ENCODE peak calls at places on chromosomes 5 and 9, in six cellular contexts. One of them, this sample, is unnamed.

GRCh38 chr9:98332405-98332831 is 77.0 kb upstream of the TBC1D2 start:
- DNase-seq in neural progenitor cell: no peak
- DNase-seq in breast epithelium: no peak
- DNase-seq in AG10803: no peak
- DNase-seq in HFF-Myc: no peak
- DNase-seq in HCT116: no peak
- DNase-seq in this sample: no peak

GRCh38 chr5:134637106-134637721 is 4.6 kb upstream of the SAR1B start:
- DNase-seq in AG10803: no peak
- DNase-seq in neural progenitor cell: no peak
- DNase-seq in breast epithelium: peak; percentile 66
- DNase-seq in HFF-Myc: no peak
- DNase-seq in HCT116: no peak
- DNase-seq in this sample: peak; percentile 94

GRCh38 chr9:89350988-89351557 is 32.8 kb downstream of the SECISBP2 start:
- DNase-seq in HCT116: no peak
- DNase-seq in breast epithelium: no peak
- DNase-seq in HFF-Myc: no peak
- DNase-seq in neural progenitor cell: no peak
- DNase-seq in AG10803: no peak
- DNase-seq in this sample: no peak

GRCh38 chr5:32810812-32811211 is 99.7 kb downstream of the NPR3 start:
- DNase-seq in AG10803: peak; percentile 99
- DNase-seq in HCT116: no peak
- DNase-seq in breast epithelium: no peak
- DNase-seq in neural progenitor cell: no peak
- DNase-seq in HFF-Myc: no peak
- DNase-seq in this sample: no peak

GRCh38 chr5:22649076-22649475 is 204.1 kb downstream of the CDH12 start:
- DNase-seq in HCT116: no peak
- DNase-seq in AG10803: no peak
- DNase-seq in HFF-Myc: no peak
- DNase-seq in neural progenitor cell: no peak
- DNase-seq in breast epithelium: no peak
- DNase-seq in this sample: peak; percentile 79

GRCh38 chr9:36029765-36030528 is 6.8 kb upstream of the RECK start:
- DNase-seq in AG10803: peak; percentile 98
- DNase-seq in HCT116: no peak
- DNase-seq in neural progenitor cell: no peak
- DNase-seq in breast epithelium: no peak
- DNase-seq in HFF-Myc: peak; percentile 85
- DNase-seq in this sample: peak; percentile 96

GRCh38 chr5:145953202-145953601 is 16.8 kb downstream of the SH3RF2 start:
- DNase-seq in AG10803: no peak
- DNase-seq in neural progenitor cell: no peak
- DNase-seq in HFF-Myc: no peak
- DNase-seq in HCT116: no peak
- DNase-seq in breast epithelium: no peak
- DNase-seq in this sample: no peak

GRCh38 chr9:2267171-2267740 is 252.1 kb downstream of the SMARCA2 start:
- DNase-seq in HCT116: no peak
- DNase-seq in AG10803: peak; percentile 53
- DNase-seq in breast epithelium: no peak
- DNase-seq in neural progenitor cell: no peak
- DNase-seq in HFF-Myc: no peak
- DNase-seq in this sample: no peak

GRCh38 chr9:105880517-105880916 is 186.2 kb downstream of the TMEM38B start:
- DNase-seq in neural progenitor cell: no peak
- DNase-seq in AG10803: no peak
- DNase-seq in HFF-Myc: no peak
- DNase-seq in breast epithelium: no peak
- DNase-seq in HCT116: no peak
- DNase-seq in this sample: no peak

GRCh38 chr5:140322751-140323731 is 20.1 kb upstream of the PFDN1 start:
- DNase-seq in HFF-Myc: peak; percentile 39
- DNase-seq in neural progenitor cell: peak; percentile 33
- DNase-seq in breast epithelium: peak; percentile 60
- DNase-seq in AG10803: peak; percentile 95
- DNase-seq in HCT116: no peak
- DNase-seq in this sample: peak; percentile 82

GRCh38 chr9:94870793-94871558 is 144.5 kb downstream of the AOPEP start:
- DNase-seq in neural progenitor cell: no peak
- DNase-seq in AG10803: peak; percentile 76
- DNase-seq in HFF-Myc: no peak
- DNase-seq in breast epithelium: no peak
- DNase-seq in HCT116: no peak
- DNase-seq in this sample: peak; percentile 77

GRCh38 chr9:2967779-2968178 is 123.9 kb upstream of the PUM3 start:
- DNase-seq in neural progenitor cell: no peak
- DNase-seq in AG10803: peak; percentile 49
- DNase-seq in breast epithelium: no peak
- DNase-seq in HCT116: no peak
- DNase-seq in HFF-Myc: no peak
- DNase-seq in this sample: peak; percentile 28

GRCh38 chr9:6055213-6055612 is 39.8 kb upstream of the RANBP6 start:
- DNase-seq in HCT116: peak; percentile 89
- DNase-seq in HFF-Myc: peak; percentile 65
- DNase-seq in breast epithelium: no peak
- DNase-seq in AG10803: peak; percentile 95
- DNase-seq in neural progenitor cell: peak; percentile 80
- DNase-seq in this sample: peak; percentile 98

GRCh38 chr9:72292874-72293607 is 72.0 kb downstream of the ZFAND5 start:
- DNase-seq in neural progenitor cell: no peak
- DNase-seq in breast epithelium: no peak
- DNase-seq in AG10803: peak; percentile 73
- DNase-seq in HFF-Myc: no peak
- DNase-seq in HCT116: no peak
- DNase-seq in this sample: peak; percentile 81

GRCh38 chr5:43514471-43514815 is 505 bp downstream of the C5orf34 start:
- DNase-seq in HCT116: no peak
- DNase-seq in HFF-Myc: peak; percentile 10
- DNase-seq in breast epithelium: no peak
- DNase-seq in neural progenitor cell: no peak
- DNase-seq in AG10803: peak; percentile 75
- DNase-seq in this sample: peak; percentile 86

GRCh38 chr5:68406767-68407232 is 191.2 kb downstream of the PIK3R1 start:
- DNase-seq in HFF-Myc: no peak
- DNase-seq in neural progenitor cell: no peak
- DNase-seq in AG10803: no peak
- DNase-seq in breast epithelium: no peak
- DNase-seq in HCT116: no peak
- DNase-seq in this sample: no peak

GRCh38 chr9:88528356-88528755 is 6.6 kb upstream of the NXNL2 start:
- DNase-seq in neural progenitor cell: no peak
- DNase-seq in HFF-Myc: no peak
- DNase-seq in AG10803: peak; percentile 67
- DNase-seq in breast epithelium: no peak
- DNase-seq in HCT116: no peak
- DNase-seq in this sample: no peak

GRCh38 chr5:174371600-174372094 is 326.1 kb downstream of the NSG2 start:
- DNase-seq in neural progenitor cell: no peak
- DNase-seq in breast epithelium: no peak
- DNase-seq in AG10803: peak; percentile 37
- DNase-seq in HFF-Myc: peak; percentile 70
- DNase-seq in HCT116: peak; percentile 88
- DNase-seq in this sample: no peak

GRCh38 chr9:116464987-116465571 is 222.0 kb upstream of the TRIM32 start:
- DNase-seq in breast epithelium: no peak
- DNase-seq in neural progenitor cell: peak; percentile 67
- DNase-seq in HFF-Myc: no peak
- DNase-seq in HCT116: no peak
- DNase-seq in AG10803: no peak
- DNase-seq in this sample: no peak

GRCh38 chr9:116468369-116468768 is 218.7 kb upstream of the TRIM32 start:
- DNase-seq in breast epithelium: no peak
- DNase-seq in neural progenitor cell: no peak
- DNase-seq in HCT116: no peak
- DNase-seq in AG10803: no peak
- DNase-seq in HFF-Myc: no peak
- DNase-seq in this sample: no peak

GRCh38 chr9:116465591-116466288 is 221.4 kb upstream of the TRIM32 start:
- DNase-seq in HCT116: no peak
- DNase-seq in HFF-Myc: no peak
- DNase-seq in AG10803: no peak
- DNase-seq in neural progenitor cell: no peak
- DNase-seq in breast epithelium: no peak
- DNase-seq in this sample: no peak

GRCh38 chr9:116467740-116468351 is 219.3 kb upstream of the TRIM32 start:
- DNase-seq in breast epithelium: no peak
- DNase-seq in AG10803: no peak
- DNase-seq in neural progenitor cell: no peak
- DNase-seq in HFF-Myc: no peak
- DNase-seq in HCT116: no peak
- DNase-seq in this sample: no peak

GRCh38 chr9:116466289-116467012 is 220.7 kb upstream of the TRIM32 start:
- DNase-seq in HFF-Myc: no peak
- DNase-seq in breast epithelium: no peak
- DNase-seq in AG10803: no peak
- DNase-seq in neural progenitor cell: no peak
- DNase-seq in HCT116: no peak
- DNase-seq in this sample: no peak
- H3K4me3 ChIP-seq in HFF-Myc: no peak overlapping the region
- H3K4me3 ChIP-seq in breast epithelium: no peak overlapping the region
- H3K4me3 ChIP-seq in AG10803: no peak overlapping the region
- H3K4me3 ChIP-seq in neural progenitor cell: no peak overlapping the region
- H3K4me3 ChIP-seq in HCT116: no peak overlapping the region
- H3K4me3 ChIP-seq in this sample: no peak overlapping the region

GRCh38 chr9:27202056-27202455 is 93.0 kb downstream of the TEK start:
- DNase-seq in breast epithelium: no peak
- DNase-seq in HFF-Myc: no peak
- DNase-seq in neural progenitor cell: no peak
- DNase-seq in HCT116: no peak
- DNase-seq in AG10803: no peak
- DNase-seq in this sample: no peak

GRCh38 chr9:27194401-27195091 is 85.5 kb downstream of the TEK start:
- DNase-seq in HCT116: peak; percentile 72
- DNase-seq in breast epithelium: no peak
- DNase-seq in HFF-Myc: peak; percentile 10
- DNase-seq in AG10803: peak; percentile 76
- DNase-seq in neural progenitor cell: no peak
- DNase-seq in this sample: peak; percentile 71

GRCh38 chr9:27195191-27195590 is 86.2 kb downstream of the TEK start:
- DNase-seq in AG10803: no peak
- DNase-seq in HFF-Myc: no peak
- DNase-seq in neural progenitor cell: no peak
- DNase-seq in HCT116: no peak
- DNase-seq in breast epithelium: no peak
- DNase-seq in this sample: no peak

GRCh38 chr9:27196383-27196782 is 87.4 kb downstream of the TEK start:
- DNase-seq in HFF-Myc: no peak
- DNase-seq in neural progenitor cell: no peak
- DNase-seq in breast epithelium: no peak
- DNase-seq in HCT116: no peak
- DNase-seq in AG10803: no peak
- DNase-seq in this sample: peak; percentile 63

GRCh38 chr9:27198175-27198574 is 89.2 kb downstream of the TEK start:
- DNase-seq in HCT116: peak; percentile 13
- DNase-seq in HFF-Myc: no peak
- DNase-seq in neural progenitor cell: peak; percentile 23
- DNase-seq in breast epithelium: no peak
- DNase-seq in AG10803: peak; percentile 13
- DNase-seq in this sample: peak; percentile 30
- TF ChIP-seq CTCF in HCT116: no peak
- TF ChIP-seq CTCF in HFF-Myc: no peak
- TF ChIP-seq CTCF in neural progenitor cell: peak; percentile 27
- TF ChIP-seq CTCF in breast epithelium: no peak
- TF ChIP-seq CTCF in AG10803: peak; percentile 13
- TF ChIP-seq CTCF in this sample: no peak

GRCh38 chr9:136243631-136244030 is 2.0 kb downstream of the QSOX2 start:
- DNase-seq in AG10803: no peak
- DNase-seq in HCT116: no peak
- DNase-seq in neural progenitor cell: no peak
- DNase-seq in HFF-Myc: no peak
- DNase-seq in breast epithelium: no peak
- DNase-seq in this sample: peak; percentile 42

GRCh38 chr9:136244116-136244775 is 1.4 kb downstream of the QSOX2 start:
- DNase-seq in breast epithelium: no peak
- DNase-seq in AG10803: no peak
- DNase-seq in HCT116: no peak
- DNase-seq in neural progenitor cell: no peak
- DNase-seq in HFF-Myc: no peak
- DNase-seq in this sample: no peak

GRCh38 chr9:136242248-136242647 is 3.4 kb downstream of the QSOX2 start:
- DNase-seq in breast epithelium: no peak
- DNase-seq in neural progenitor cell: no peak
- DNase-seq in HCT116: no peak
- DNase-seq in AG10803: no peak
- DNase-seq in HFF-Myc: no peak
- DNase-seq in this sample: no peak

GRCh38 chr9:136241540-136241939 is 4.1 kb downstream of the QSOX2 start:
- DNase-seq in HCT116: no peak
- DNase-seq in breast epithelium: no peak
- DNase-seq in AG10803: no peak
- DNase-seq in neural progenitor cell: no peak
- DNase-seq in HFF-Myc: no peak
- DNase-seq in this sample: no peak

GRCh38 chr9:136242908-136243525 is 2.6 kb downstream of the QSOX2 start:
- DNase-seq in HCT116: no peak
- DNase-seq in HFF-Myc: no peak
- DNase-seq in AG10803: no peak
- DNase-seq in breast epithelium: no peak
- DNase-seq in neural progenitor cell: no peak
- DNase-seq in this sample: peak; percentile 38
- H3K4me3 ChIP-seq in HCT116: no peak overlapping the region
- H3K4me3 ChIP-seq in HFF-Myc: no peak overlapping the region
- H3K4me3 ChIP-seq in AG10803: no peak overlapping the region
- H3K4me3 ChIP-seq in breast epithelium: no peak overlapping the region
- H3K4me3 ChIP-seq in neural progenitor cell: no peak overlapping the region
- H3K4me3 ChIP-seq in this sample: no peak overlapping the region

GRCh38 chr5:127987354-127988148 is 96.0 kb upstream of the SLC12A2 start:
- DNase-seq in HFF-Myc: peak; percentile 50
- DNase-seq in breast epithelium: no peak
- DNase-seq in neural progenitor cell: no peak
- DNase-seq in AG10803: peak; percentile 43
- DNase-seq in HCT116: no peak
- DNase-seq in this sample: no peak
- TF ChIP-seq CTCF in HFF-Myc: no peak
- TF ChIP-seq CTCF in breast epithelium: no peak
- TF ChIP-seq CTCF in neural progenitor cell: no peak
- TF ChIP-seq CTCF in AG10803: no peak
- TF ChIP-seq CTCF in HCT116: no peak
- TF ChIP-seq CTCF in this sample: no peak

GRCh38 chr9:135088979-135089847 is 1.7 kb downstream of the OLFM1 start:
- DNase-seq in neural progenitor cell: no peak
- DNase-seq in HCT116: no peak
- DNase-seq in AG10803: no peak
- DNase-seq in breast epithelium: no peak
- DNase-seq in HFF-Myc: no peak
- DNase-seq in this sample: no peak
- H3K4me3 ChIP-seq in neural progenitor cell: peak overlapping the region; percentile 48
- H3K4me3 ChIP-seq in HCT116: no peak overlapping the region
- H3K4me3 ChIP-seq in AG10803: no peak overlapping the region
- H3K4me3 ChIP-seq in breast epithelium: peak overlapping the region; percentile 41
- H3K4me3 ChIP-seq in HFF-Myc: no peak overlapping the region
- H3K4me3 ChIP-seq in this sample: no peak overlapping the region

GRCh38 chr9:251398-251797 is 36.7 kb downstream of the DOCK8 start:
- DNase-seq in neural progenitor cell: no peak
- DNase-seq in HFF-Myc: no peak
- DNase-seq in AG10803: no peak
- DNase-seq in HCT116: no peak
- DNase-seq in breast epithelium: no peak
- DNase-seq in this sample: no peak
- TF ChIP-seq CTCF in neural progenitor cell: no peak
- TF ChIP-seq CTCF in HFF-Myc: no peak
- TF ChIP-seq CTCF in AG10803: no peak
- TF ChIP-seq CTCF in HCT116: no peak
- TF ChIP-seq CTCF in breast epithelium: no peak
- TF ChIP-seq CTCF in this sample: no peak

GRCh38 chr9:127854169-127854833 is at the start of gene ENG:
- DNase-seq in HCT116: no peak
- DNase-seq in breast epithelium: peak; percentile 65
- DNase-seq in HFF-Myc: no peak
- DNase-seq in neural progenitor cell: no peak
- DNase-seq in AG10803: peak; percentile 71
- DNase-seq in this sample: peak; percentile 53
- H3K4me3 ChIP-seq in HCT116: no peak within 1 kb of the TSS
- H3K4me3 ChIP-seq in breast epithelium: peak within 1 kb of the TSS; percentile 61
- H3K4me3 ChIP-seq in HFF-Myc: peak within 1 kb of the TSS; percentile 93
- H3K4me3 ChIP-seq in neural progenitor cell: no peak within 1 kb of the TSS
- H3K4me3 ChIP-seq in AG10803: peak within 1 kb of the TSS; percentile 82
- H3K4me3 ChIP-seq in this sample: no peak within 1 kb of the TSS

This sample was measured in epithelial cell of esophagus.